ENCODE peak calls at places on chromosomes 5 and 9, in six cellular contexts. M, W, D, B, H and Q are unnamed samples.
A peak's percentile ranks its signal among the peaks of the same experiment; 100 is the strongest.

GRCh38 chr5:179530069-179530998 is 20.0 kb upstream of the RUFY1 start:
- DNase-seq in H (peak; percentile 87), D (peak; percentile 46), M (no peak), W (no peak), B (peak; percentile 86), Q (peak; percentile 68)

GRCh38 chr5:138032028-138032571 is 779 bp downstream of the FAM13B start:
- DNase-seq in H (peak; percentile 90), D (peak; percentile 50), B (peak; percentile 79), W (peak; percentile 60), M (no peak), Q (peak; percentile 73)

GRCh38 chr9:36006541-36006940 is 30.2 kb upstream of the RECK start:
- DNase-seq in D (no peak), H (peak; percentile 50), W (no peak), B (no peak), M (no peak), Q (no peak)

GRCh38 chr5:115402822-115403577 is 106.5 kb upstream of the CCDC112 start:
- DNase-seq in D (no peak), B (no peak), H (no peak), M (no peak), W (no peak), Q (no peak)

GRCh38 chr9:129879103-129879699 is 43.9 kb downstream of the USP20 start:
- DNase-seq in H (no peak), W (no peak), B (no peak), D (no peak), M (no peak), Q (no peak)

GRCh38 chr5:139116256-139116655 is 81.9 kb downstream of the SIL1 start:
- DNase-seq in M (no peak), B (no peak), W (no peak), H (no peak), D (no peak), Q (no peak)

GRCh38 chr5:135243194-135244191 is 155.5 kb downstream of the MACROH2A1 start:
- DNase-seq in B (peak; percentile 97), D (peak; percentile 23), W (no peak), M (no peak), H (peak; percentile 49), Q (peak; percentile 32)

GRCh38 chr9:116901260-116901659 is 214.2 kb downstream of the TRIM32 start:
- DNase-seq in H (no peak), W (no peak), B (no peak), M (no peak), D (no peak), Q (no peak)

GRCh38 chr5:160656961-160657570 is 194.9 kb downstream of the ATP10B start:
- DNase-seq in D (no peak), H (peak; percentile 53), M (no peak), B (no peak), W (no peak), Q (no peak)

DNA sequence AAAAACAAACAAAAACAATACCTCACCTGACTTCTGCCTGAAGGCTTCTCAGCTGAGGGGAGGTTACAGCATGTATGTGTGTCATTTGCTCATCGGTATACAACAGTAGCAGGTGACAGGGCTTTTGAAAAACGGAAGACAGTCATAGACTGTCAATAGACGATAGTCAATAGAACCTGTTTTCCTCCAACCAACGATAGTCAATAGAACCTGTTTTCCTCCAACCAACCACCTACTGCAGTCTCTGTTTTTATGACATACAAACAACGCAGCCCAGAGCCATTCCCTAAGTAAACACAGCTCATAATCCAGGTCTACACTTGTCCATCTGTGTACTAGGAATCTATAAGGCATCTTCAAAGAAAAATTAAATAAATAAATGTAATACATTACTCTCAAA is 74.5 kb downstream of the RETREG1 start:
- DNase-seq in B (no peak), H (no peak), D (no peak), M (no peak), W (no peak), Q (no peak)
- TF ChIP-seq POLR2A in B (no peak), H (no peak), D (no peak), M (no peak), W (no peak), Q (no peak)

GRCh38 chr9:17021379-17021970 is 113.4 kb upstream of the CNTLN start:
- DNase-seq in H (no peak), W (no peak), D (no peak), M (no peak), B (no peak), Q (no peak)

GRCh38 chr9:17019398-17019797 is 115.4 kb upstream of the CNTLN start:
- DNase-seq in W (no peak), B (no peak), M (no peak), H (no peak), D (no peak), Q (no peak)

GRCh38 chr9:17018540-17019196 is 116.2 kb upstream of the CNTLN start:
- DNase-seq in H (no peak), M (no peak), B (no peak), W (no peak), D (no peak), Q (no peak)

GRCh38 chr9:17025281-17025680 is 109.6 kb upstream of the CNTLN start:
- DNase-seq in H (no peak), W (no peak), B (no peak), M (no peak), D (no peak), Q (no peak)

DNA sequence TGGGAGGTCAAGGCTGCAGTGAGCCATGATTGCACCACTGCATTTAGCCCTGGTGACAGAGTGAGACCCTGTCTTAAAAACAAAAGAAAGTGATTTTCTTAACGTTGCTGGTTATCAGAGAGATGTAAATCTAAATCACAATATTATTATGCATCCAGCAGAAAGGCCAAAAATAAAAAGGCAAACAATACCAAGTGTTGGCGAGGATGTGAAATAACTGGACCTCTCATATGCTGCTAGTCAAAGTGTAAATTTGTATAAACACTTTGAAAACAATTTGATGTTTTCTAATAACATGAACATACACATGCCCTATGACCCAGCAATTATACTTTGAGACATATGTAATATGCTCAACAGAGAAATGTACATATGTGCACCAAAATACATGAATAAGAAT is 110.7 kb upstream of the CNTLN start:
- DNase-seq in M (no peak), B (no peak), D (no peak), H (no peak), W (no peak), Q (no peak)
- TF ChIP-seq CTCF in M (no peak), B (no peak), D (no peak), H (no peak), W (no peak), Q (no peak)

DNA sequence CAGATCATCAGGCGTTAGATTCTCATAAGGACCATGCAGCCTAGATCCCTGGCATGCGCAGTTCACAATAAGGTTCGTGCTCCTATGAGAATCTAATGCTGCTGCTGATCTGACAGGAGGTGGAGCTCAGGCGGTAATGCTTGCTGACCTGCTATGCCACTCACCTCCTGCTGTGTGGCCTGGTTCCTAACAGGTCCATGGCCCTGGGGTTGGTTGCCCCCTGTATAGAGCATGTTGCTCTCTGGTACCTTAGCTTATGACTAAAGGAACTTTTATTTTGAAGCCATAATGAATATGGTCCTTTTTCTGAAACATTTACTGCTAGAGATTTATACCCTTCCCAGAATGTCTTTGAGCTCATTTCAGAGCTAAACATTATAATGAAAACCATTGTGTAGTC is 3.1 kb downstream of the MAN2A1 start:
- DNase-seq in W (no peak), D (peak; percentile 24), M (no peak), B (no peak), H (peak; percentile 50), Q (peak; percentile 19)
- H3K4me3 ChIP-seq in W (no peak overlapping the region), D (no peak overlapping the region), M (no peak overlapping the region), B (no peak overlapping the region), H (no peak overlapping the region), Q (no peak overlapping the region)

GRCh38 chr9:95096381-95096780 is 221.1 kb downstream of the FANCC start:
- DNase-seq in B (no peak), W (no peak), H (no peak), M (no peak), D (no peak), Q (no peak)
- TF ChIP-seq POLR2A in B (no peak), W (no peak), H (no peak), M (no peak), D (no peak), Q (no peak)

GRCh38 chr9:73180373-73180772 is 28.7 kb downstream of the ANXA1 start:
- DNase-seq in M (no peak), H (no peak), B (no peak), W (no peak), D (no peak), Q (no peak)

GRCh38 chr9:73179594-73179993 is 27.9 kb downstream of the ANXA1 start:
- DNase-seq in B (no peak), D (no peak), H (no peak), W (no peak), M (peak; percentile 69), Q (no peak)

GRCh38 chr9:73183917-73184861 is 32.5 kb downstream of the ANXA1 start:
- DNase-seq in D (no peak), M (peak; percentile 38), H (no peak), W (no peak), B (no peak), Q (no peak)
- TF ChIP-seq CTCF in D (peak; percentile 51), M (peak; percentile 20), H (peak; percentile 62), W (peak; percentile 66), B (peak; percentile 49), Q (no peak)

DNA sequence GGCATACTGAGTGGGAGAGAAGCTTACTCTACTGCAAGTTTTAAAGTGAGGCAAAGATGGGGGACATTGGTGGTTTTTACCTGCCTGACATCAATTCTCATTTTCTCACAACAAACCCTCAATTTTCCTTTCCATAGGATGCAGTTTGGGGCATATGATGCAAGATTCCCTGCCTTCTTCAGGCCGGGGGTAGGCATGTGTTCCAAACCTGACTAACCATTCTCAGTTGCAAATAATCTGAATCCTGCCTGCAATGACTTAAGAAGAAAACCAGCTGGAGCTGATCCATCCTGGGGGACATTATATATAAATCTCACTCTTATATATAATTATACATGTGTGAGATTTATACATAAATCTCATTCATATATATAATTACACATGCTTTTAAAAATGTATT is 223.6 kb upstream of the EFNA5 start:
- DNase-seq in H (no peak), D (no peak), W (no peak), B (no peak), M (no peak), Q (no peak)
- H3K4me3 ChIP-seq in H (no peak overlapping the region), D (no peak overlapping the region), W (no peak overlapping the region), B (no peak overlapping the region), M (no peak overlapping the region), Q (no peak overlapping the region)

DNA sequence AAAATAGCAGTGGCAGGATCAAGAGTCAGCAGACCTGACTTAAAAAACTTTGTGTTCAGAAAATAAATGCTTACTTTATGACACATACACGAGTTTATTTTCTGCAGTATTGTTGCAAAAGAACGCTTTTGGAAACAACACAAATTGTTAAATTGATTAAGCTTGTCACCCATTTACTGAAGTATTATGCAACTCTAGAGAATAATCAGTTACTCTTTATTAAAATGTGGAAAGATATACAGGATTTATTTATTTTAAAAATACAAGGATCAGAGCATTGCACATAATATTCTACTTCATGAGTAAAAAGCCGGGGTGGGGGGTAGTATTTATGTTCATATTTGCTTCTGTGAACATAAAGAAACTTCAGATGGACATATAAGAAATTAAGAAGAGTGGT is 20.0 kb downstream of the FYB1 start:
- DNase-seq in D (no peak), M (no peak), H (no peak), W (no peak), B (no peak), Q (no peak)
- TF ChIP-seq POLR2A in D (no peak), M (no peak), H (no peak), W (no peak), B (no peak), Q (no peak)

GRCh38 chr9:93592389-93593021 is 16.1 kb downstream of the PHF2 start:
- DNase-seq in H (peak; percentile 42), M (peak; percentile 22), B (no peak), D (no peak), W (no peak), Q (no peak)
- TF ChIP-seq CTCF in H (peak; percentile 13), M (peak; percentile 66), B (no peak), D (no peak), W (no peak), Q (peak; percentile 4)